ENCODE peak calls at places on chromosomes 7 and 10, in eight cellular contexts. M is fibroblast of the aortic adventitia; N is GM10248; S is RWPE1; A is body of pancreas; H is CD4-positive, alpha-beta T cell; X is testis; Z is fibroblast of pulmonary artery. Y is an unnamed sample.

GRCh38 chr7:84700563-84701370 is 486.1 kb downstream of the SEMA3D start:
- DNase-seq in Z (no peak), M (no peak), H (no peak), A (no peak), X (no peak), N (no peak), S (no peak), Y (no peak)

GRCh38 chr7:36600869-36601530 is 123.3 kb downstream of the AOAH start:
- DNase-seq in A (peak), S (peak), H (no peak), X (no peak), N (no peak), M (peak), Z (peak), Y (no peak)

GRCh38 chr10:95660283-95660682 is 3.8 kb upstream of the ALDH18A1 start:
- DNase-seq in Z (peak), A (no peak), M (peak), N (no peak), X (no peak), H (no peak), S (no peak), Y (no peak)

GRCh38 chr7:142476077-142476476 is 218.2 kb upstream of the PRSS58 start:
- DNase-seq in N (no peak), Z (no peak), H (no peak), S (no peak), A (no peak), M (no peak), X (no peak), Y (no peak)

GRCh38 chr7:38675500-38676106 is 44.4 kb upstream of the AMPH start:
- DNase-seq in Z (no peak), A (no peak), M (no peak), H (no peak), S (no peak), X (no peak), N (no peak), Y (no peak)

GRCh38 chr7:26723140-26723539 is 141.2 kb downstream of the SKAP2 start:
- DNase-seq in N (no peak), H (no peak), X (no peak), M (no peak), S (no peak), Z (no peak), A (no peak), Y (no peak)

GRCh38 chr7:49769285-49769857 is 4.1 kb upstream of the VWC2 start:
- DNase-seq in X (no peak), Z (no peak), H (no peak), M (no peak), S (no peak), N (no peak), A (no peak), Y (no peak)

GRCh38 chr7:151064454-151064853 is 5.1 kb downstream of the SLC4A2 start:
- DNase-seq in S (no peak), A (no peak), H (no peak), Z (no peak), N (no peak), M (no peak), X (no peak), Y (no peak)

GRCh38 chr10:118917701-118918100 is 111.8 kb upstream of the NANOS1 start:
- DNase-seq in X (no peak), Z (no peak), A (no peak), S (no peak), N (no peak), H (no peak), M (no peak), Y (no peak)

GRCh38 chr10:4138146-4138721 is 353.2 kb upstream of the KLF6 start:
- DNase-seq in N (no peak), H (no peak), M (peak), A (no peak), S (no peak), Z (peak), X (no peak), Y (no peak)

GRCh38 chr10:3468919-3469638 is 296.5 kb upstream of the PITRM1 start:
- DNase-seq in M (peak), Z (peak), N (no peak), A (no peak), X (no peak), H (no peak), S (peak), Y (peak)

GRCh38 chr10:92891885-92892705 is 43.8 kb downstream of the EXOC6 start:
- DNase-seq in S (peak), N (no peak), Z (peak), X (no peak), A (peak), M (peak), H (no peak), Y (no peak)

GRCh38 chr7:127978421-127978820 is 52.8 kb downstream of the LRRC4 start:
- DNase-seq in S (no peak), X (no peak), Z (peak), M (no peak), A (no peak), H (no peak), N (no peak), Y (no peak)

GRCh38 chr10:458466-458865 is 231.0 kb downstream of the DIP2C start:
- DNase-seq in N (no peak), S (no peak), H (no peak), M (no peak), Z (no peak), X (no peak), A (no peak), Y (no peak)

GRCh38 chr7:47543659-47544058 is 38.3 kb downstream of the TNS3 start:
- DNase-seq in M (no peak), S (no peak), A (no peak), Z (no peak), N (no peak), X (no peak), H (no peak), Y (no peak)

GRCh38 chr7:11232462-11232861 is 258.8 kb downstream of the PHF14 start:
- DNase-seq in H (no peak), N (no peak), A (no peak), M (no peak), Z (no peak), X (no peak), S (no peak), Y (no peak)

GRCh38 chr10:59708816-59709471 is 706 bp downstream of the SLC16A9 start:
- DNase-seq in H (no peak), M (no peak), Z (no peak), X (peak), S (peak), A (peak), N (peak), Y (peak)

GRCh38 chr10:32125023-32125422 is 68.8 kb upstream of the KIF5B start:
- DNase-seq in X (no peak), A (no peak), Z (no peak), S (no peak), H (no peak), M (no peak), N (no peak), Y (no peak)

GRCh38 chr10:22438714-22439113 is 93.4 kb downstream of the SPAG6 start:
- DNase-seq in X (no peak), H (no peak), M (no peak), Z (no peak), A (no peak), S (no peak), N (no peak), Y (no peak)

GRCh38 chr10:22435650-22436049 is 90.4 kb downstream of the SPAG6 start:
- DNase-seq in N (no peak), A (no peak), M (no peak), X (no peak), H (no peak), S (no peak), Z (no peak), Y (no peak)

GRCh38 chr10:22437620-22438588 is 92.6 kb downstream of the SPAG6 start:
- DNase-seq in A (peak), H (peak), X (peak), M (peak), Z (peak), N (peak), S (peak), Y (peak)

GRCh38 chr10:22436526-22436892 is 91.2 kb downstream of the SPAG6 start:
- DNase-seq in X (no peak), A (no peak), H (peak), S (no peak), M (no peak), N (no peak), Z (no peak), Y (no peak)

GRCh38 chr10:22436893-22437619 is 91.8 kb downstream of the SPAG6 start:
- DNase-seq in A (peak), S (peak), Z (peak), X (peak), H (peak), N (peak), M (peak), Y (peak)
- TF ChIP-seq CTCF in A (no peak), S (no peak), Z (no peak), X (peak), H (peak), N (no peak), M (peak), Y (no peak)

GRCh38 chr10:25457552-25457951 is 282.8 kb downstream of the GPR158 start:
- DNase-seq in A (no peak), H (no peak), X (no peak), Z (peak), N (no peak), S (no peak), M (peak), Y (no peak)
- TF ChIP-seq CTCF in A (no peak), H (no peak), X (no peak), Z (no peak), N (no peak), S (no peak), M (no peak), Y (no peak)

DNA sequence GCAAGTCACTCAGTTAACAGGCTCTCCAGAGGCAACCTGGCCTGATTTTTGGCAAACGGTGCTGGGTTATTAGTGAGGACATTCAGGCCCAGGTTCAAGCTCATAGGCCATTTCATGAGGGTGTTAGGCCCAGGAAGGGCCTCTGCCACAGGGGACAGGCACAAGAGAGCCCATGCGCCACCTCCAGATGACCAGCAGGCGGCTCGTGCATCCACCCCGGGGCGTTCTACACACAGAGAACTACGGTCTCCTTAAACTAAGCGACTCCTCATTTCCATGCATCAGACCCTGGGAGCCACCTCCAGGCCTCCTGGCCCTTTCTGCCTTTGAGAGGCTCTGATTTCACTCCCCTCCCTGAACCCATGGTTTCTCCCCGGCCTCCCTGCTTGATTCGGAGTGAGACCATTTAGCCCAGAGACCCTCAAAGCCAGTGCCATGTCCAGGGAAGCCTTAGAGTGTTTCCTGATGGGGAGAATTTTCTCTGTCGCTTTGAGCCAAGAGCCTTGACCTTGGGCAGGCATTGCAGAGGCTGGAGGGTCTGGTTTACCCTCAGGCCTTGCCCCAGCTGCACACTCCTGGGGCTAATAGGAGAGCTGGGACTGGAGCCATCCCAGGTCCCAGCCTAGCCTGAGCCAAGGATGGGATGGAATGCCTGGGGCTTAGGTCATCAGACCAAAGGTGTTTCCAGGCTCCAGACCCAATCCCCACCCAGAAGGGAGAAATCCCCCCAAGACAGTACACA is 188.0 kb downstream of the GRID1 start:
- DNase-seq in A (peak), H (no peak), S (peak), Z (no peak), N (no peak), M (no peak), X (peak), Y (peak)
- TF ChIP-seq CTCF in A (no peak), H (no peak), S (no peak), Z (peak), N (no peak), M (peak), X (no peak), Y (no peak)

GRCh38 chr7:116194115-116194514 is 16.2 kb upstream of the TES start:
- DNase-seq in X (no peak), N (no peak), M (no peak), A (no peak), S (no peak), H (no peak), Z (no peak), Y (no peak)
- TF ChIP-seq CTCF in X (no peak), N (no peak), M (no peak), A (no peak), S (no peak), H (no peak), Z (no peak), Y (no peak)

DNA sequence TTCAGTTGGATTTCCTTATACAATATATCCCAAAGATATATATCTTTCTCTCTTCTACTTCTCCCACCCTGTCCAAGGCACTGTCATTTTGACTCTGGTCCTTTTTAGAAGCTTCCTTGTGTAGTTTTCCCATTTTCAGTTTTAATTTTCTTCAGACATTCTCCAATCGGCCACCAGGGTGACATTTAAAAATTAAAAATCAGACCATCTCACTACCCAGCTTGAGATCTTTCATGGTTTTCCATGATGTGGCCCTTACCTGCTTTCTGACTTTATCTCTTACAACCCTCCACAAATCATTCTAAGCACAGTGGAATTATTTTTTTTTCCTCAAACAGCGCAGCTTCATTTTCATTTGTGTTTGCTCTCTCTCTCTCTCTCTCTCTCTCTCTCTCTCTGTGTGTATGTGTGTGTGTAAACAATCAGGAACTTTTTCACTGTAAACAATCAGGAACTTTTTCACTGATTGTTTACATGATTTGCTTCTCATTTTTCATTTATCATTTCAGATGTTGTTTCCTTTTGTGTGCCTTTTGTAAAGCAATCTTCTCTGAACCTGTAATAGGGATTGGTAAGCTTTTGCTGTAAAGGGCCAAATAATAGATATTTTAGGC is 348.8 kb downstream of the ATRNL1 start:
- DNase-seq in M (no peak), A (no peak), Z (no peak), S (no peak), H (no peak), X (no peak), N (no peak), Y (no peak)
- TF ChIP-seq CTCF in M (no peak), A (no peak), Z (no peak), S (no peak), H (no peak), X (no peak), N (no peak), Y (no peak)

GRCh38 chr10:110681023-110681681 is 37.0 kb downstream of the RBM20 start:
- DNase-seq in Z (peak), A (peak), N (peak), X (peak), H (peak), M (no peak), S (peak), Y (peak)
- TF ChIP-seq CTCF in Z (peak), A (peak), N (peak), X (no peak), H (peak), M (peak), S (no peak), Y (peak)

DNA sequence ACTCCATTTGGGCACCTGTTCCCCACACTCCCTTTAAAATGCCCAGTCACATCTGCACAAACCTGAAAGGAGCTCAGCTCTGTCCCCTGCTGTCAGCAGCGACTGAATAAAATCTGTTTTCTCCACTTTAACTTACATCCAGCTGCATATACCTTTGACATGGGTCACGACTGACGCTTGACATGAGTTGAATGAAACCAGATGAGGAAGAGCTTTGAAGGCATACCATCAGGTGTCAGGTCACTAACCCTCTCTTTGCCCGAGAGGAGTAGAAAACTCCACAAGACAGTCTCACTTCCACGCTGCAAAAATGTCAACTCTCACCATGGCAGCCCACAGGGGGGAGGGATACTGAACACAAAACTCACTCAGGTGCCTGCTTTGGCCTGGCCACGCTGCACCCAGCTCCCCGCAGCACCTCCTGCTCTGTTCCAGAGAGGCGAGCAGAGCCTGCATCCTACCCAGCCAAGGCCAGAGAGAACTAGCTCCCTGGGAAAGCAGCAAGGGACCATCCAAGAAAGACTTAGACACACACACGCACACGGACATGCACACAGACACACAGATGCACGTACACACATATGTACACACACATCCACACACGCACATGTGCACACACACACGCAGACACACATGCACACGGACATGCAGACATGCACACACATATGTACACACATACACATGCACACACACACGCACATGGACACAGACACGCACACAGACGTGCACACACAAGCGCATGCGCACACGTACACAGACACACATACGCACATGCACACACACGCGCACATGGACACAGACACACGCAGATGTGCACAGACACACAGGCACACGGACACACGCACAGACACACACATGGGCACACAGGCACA is 191.0 kb downstream of the MAD1L1 start:
- DNase-seq in X (no peak), N (no peak), A (no peak), H (no peak), S (no peak), Z (no peak), M (no peak), Y (no peak)
- TF ChIP-seq CTCF in X (no peak), N (no peak), A (no peak), H (no peak), S (no peak), Z (no peak), M (no peak), Y (no peak)

GRCh38 chr7:94374231-94374630 is 20.5 kb upstream of the COL1A2 start:
- DNase-seq in N (no peak), M (peak), H (no peak), Z (peak), A (peak), S (no peak), X (peak), Y (no peak)
- TF ChIP-seq CTCF in N (no peak), M (no peak), H (no peak), Z (peak), A (no peak), S (no peak), X (no peak), Y (no peak)